ENCODE peak calls at places on chromosomes 11 and 22, in seven cellular contexts. One of them, this sample, is unnamed.

GRCh38 chr22:44363980-44364749 is 51.4 kb upstream of the SHISAL1 start:
- DNase-seq in iPS DF 6.9: no peak
- DNase-seq in T-helper 1 cell: no peak
- DNase-seq in lung: no peak
- DNase-seq in transverse colon: no peak
- DNase-seq in anterior cingulate cortex: no peak
- DNase-seq in cardiac muscle cell: no peak
- DNase-seq in this sample: no peak

GRCh38 chr11:108084811-108085210 is 36.6 kb upstream of the ACAT1 start:
- DNase-seq in transverse colon: no peak
- DNase-seq in anterior cingulate cortex: no peak
- DNase-seq in iPS DF 6.9: no peak
- DNase-seq in cardiac muscle cell: no peak
- DNase-seq in T-helper 1 cell: no peak
- DNase-seq in lung: no peak
- DNase-seq in this sample: no peak

GRCh38 chr11:121524233-121524631 is 71.5 kb upstream of the SORL1-AS1 start:
- DNase-seq in anterior cingulate cortex: no peak
- DNase-seq in cardiac muscle cell: no peak
- DNase-seq in iPS DF 6.9: no peak
- DNase-seq in transverse colon: no peak
- DNase-seq in lung: no peak
- DNase-seq in T-helper 1 cell: no peak
- DNase-seq in this sample: no peak

GRCh38 chr11:111344032-111344431 is 35.0 kb downstream of the POU2AF1 start:
- DNase-seq in iPS DF 6.9: no peak
- DNase-seq in T-helper 1 cell: no peak
- DNase-seq in anterior cingulate cortex: no peak
- DNase-seq in lung: peak; percentile 65
- DNase-seq in cardiac muscle cell: peak; percentile 92
- DNase-seq in transverse colon: peak; percentile 51
- DNase-seq in this sample: no peak

GRCh38 chr22:20782601-20783299 is 8.8 kb downstream of the SERPIND1 start:
- DNase-seq in cardiac muscle cell: no peak
- DNase-seq in transverse colon: no peak
- DNase-seq in T-helper 1 cell: no peak
- DNase-seq in iPS DF 6.9: no peak
- DNase-seq in lung: no peak
- DNase-seq in anterior cingulate cortex: no peak
- DNase-seq in this sample: no peak

GRCh38 chr11:125123947-125124633 is 12.7 kb upstream of the TMEM218 start:
- DNase-seq in anterior cingulate cortex: no peak
- DNase-seq in cardiac muscle cell: peak; percentile 66
- DNase-seq in lung: peak; percentile 60
- DNase-seq in iPS DF 6.9: peak; percentile 43
- DNase-seq in transverse colon: peak; percentile 50
- DNase-seq in T-helper 1 cell: no peak
- DNase-seq in this sample: peak; percentile 35

GRCh38 chr11:105937331-105937730 is 84.7 kb downstream of the MSANTD4 start:
- DNase-seq in anterior cingulate cortex: no peak
- DNase-seq in T-helper 1 cell: no peak
- DNase-seq in transverse colon: no peak
- DNase-seq in iPS DF 6.9: no peak
- DNase-seq in lung: no peak
- DNase-seq in cardiac muscle cell: peak; percentile 21
- DNase-seq in this sample: no peak

GRCh38 chr11:103601230-103601846 is 435.1 kb upstream of the DDI1 start:
- DNase-seq in cardiac muscle cell: peak; percentile 87
- DNase-seq in anterior cingulate cortex: no peak
- DNase-seq in transverse colon: no peak
- DNase-seq in T-helper 1 cell: no peak
- DNase-seq in lung: no peak
- DNase-seq in iPS DF 6.9: peak; percentile 35
- DNase-seq in this sample: peak; percentile 37

GRCh38 chr22:49440931-49441330 is 386.7 kb downstream of the BRD1 start:
- DNase-seq in transverse colon: no peak
- DNase-seq in lung: no peak
- DNase-seq in anterior cingulate cortex: no peak
- DNase-seq in iPS DF 6.9: no peak
- DNase-seq in cardiac muscle cell: no peak
- DNase-seq in T-helper 1 cell: no peak
- DNase-seq in this sample: no peak

This sample was measured in SK-N-DZ.